ENCODE peak calls at places on chromosomes 6 and 20, in four cellular contexts. T, S, J and C are unnamed samples.

GRCh38 chr20:23142162-23143050 is 56.3 kb upstream of the CD93 start:
- DNase-seq in T (peak), S (no peak), J (no peak), C (no peak)

GRCh38 chr6:130760006-130760405 is 67.2 kb upstream of the SMLR1 start:
- DNase-seq in T (no peak), S (peak), J (peak), C (peak)

GRCh38 chr6:7628479-7628878 is 38.5 kb downstream of the SNRNP48 start:
- DNase-seq in T (no peak), S (peak), J (no peak), C (no peak)

GRCh38 chr6:19037607-19038006 is 650.5 kb downstream of the RNF144B start:
- DNase-seq in T (no peak), S (peak), J (no peak), C (no peak)

GRCh38 chr6:156416392-156416791 is 360.8 kb upstream of the ARID1B start:
- DNase-seq in T (no peak), S (no peak), J (no peak), C (no peak)

GRCh38 chr20:4894981-4895381 is 106.3 kb downstream of the SLC23A2 start:
- DNase-seq in T (no peak), S (no peak), J (peak), C (no peak)

GRCh38 chr6:140436023-140436811 is 1061.8 kb upstream of the CITED2 start:
- DNase-seq in T (no peak), S (peak), J (no peak), C (peak)

GRCh38 chr6:77457720-77458349 is 5.5 kb downstream of the HTR1B start:
- DNase-seq in T (peak), S (peak), J (peak), C (peak)

GRCh38 chr6:108157972-108158441 is 7.8 kb upstream of the NR2E1 start:
- DNase-seq in T (no peak), S (no peak), J (no peak), C (no peak)

GRCh38 chr6:37491830-37492208 is 7.9 kb downstream of the CCDC167 start:
- DNase-seq in T (peak), S (no peak), J (no peak), C (no peak)

GRCh38 chr20:6051505-6051904 is 2.4 kb downstream of the LRRN4 start:
- DNase-seq in T (no peak), S (peak), J (no peak), C (peak)

GRCh38 chr20:52031206-52031573 is 160.4 kb downstream of the ZFP64 start:
- DNase-seq in T (no peak), S (peak), J (no peak), C (no peak)

GRCh38 chr6:100078509-100078908 is 84.5 kb upstream of the MCHR2 start:
- DNase-seq in T (no peak), S (peak), J (peak), C (peak)

GRCh38 chr20:7994809-7995208 is 24.8 kb downstream of the TMX4 start:
- DNase-seq in T (no peak), S (no peak), J (no peak), C (no peak)

GRCh38 chr6:165658395-165659058 is 4.5 kb downstream of the PDE10A start:
- DNase-seq in T (no peak), S (no peak), J (no peak), C (no peak)

GRCh38 chr6:44480097-44480539 is 92.6 kb downstream of the CDC5L start:
- DNase-seq in T (no peak), S (peak), J (no peak), C (no peak)

GRCh38 chr6:23350752-23351453 is 775.1 kb upstream of the NRSN1 start:
- DNase-seq in T (no peak), S (no peak), J (no peak), C (no peak)

GRCh38 chr6:17470953-17471335 is 77.5 kb downstream of the CAP2 start:
- DNase-seq in T (no peak), S (peak), J (no peak), C (peak)
- TF ChIP-seq CTCF in T (peak), S (peak), J (no peak), C (no peak)

GRCh38 chr6:34714663-34715062 is 18.1 kb upstream of the ILRUN start:
- DNase-seq in T (no peak), S (no peak), J (no peak), C (peak)

GRCh38 chr6:34723203-34723602 is 26.6 kb upstream of the ILRUN start:
- DNase-seq in T (no peak), S (peak), J (no peak), C (peak)

GRCh38 chr6:34722451-34722850 is 25.9 kb upstream of the ILRUN start:
- DNase-seq in T (no peak), S (no peak), J (no peak), C (no peak)

GRCh38 chr6:34717466-34717865 is 20.9 kb upstream of the ILRUN start:
- DNase-seq in T (no peak), S (no peak), J (no peak), C (peak)

GRCh38 chr6:34718867-34719441 is 22.4 kb upstream of the ILRUN start:
- DNase-seq in T (no peak), S (no peak), J (no peak), C (peak)
- H3K4me3 ChIP-seq in T (no peak), S (no peak), J (no peak), C (no peak)

DNA sequence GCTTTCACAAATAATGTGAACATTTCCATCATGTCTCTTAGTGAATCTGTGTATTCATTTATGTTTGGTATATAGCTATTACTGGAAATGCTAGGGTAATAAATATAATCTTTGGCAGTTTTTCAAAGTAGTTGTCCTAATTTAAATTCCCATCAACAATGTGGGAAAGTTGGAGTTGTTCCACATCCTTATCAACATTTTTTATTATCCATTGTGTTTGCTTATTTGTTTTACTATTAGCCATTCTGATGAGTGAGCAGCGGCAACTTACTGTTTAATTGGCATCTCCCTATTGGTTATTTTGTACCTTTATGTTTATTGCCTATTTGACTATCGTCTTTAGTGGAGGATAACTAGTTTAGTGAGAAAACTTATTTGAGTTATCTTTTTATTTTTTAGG is 121.1 kb upstream of the CCN2 start:
- DNase-seq in T (no peak), S (no peak), J (no peak), C (no peak)
- TF ChIP-seq CTCF in T (no peak), S (no peak), J (no peak), C (no peak)

GRCh38 chr6:170285482-170285881 is 5.4 kb downstream of the DLL1 start:
- DNase-seq in T (peak), S (no peak), J (no peak), C (no peak)

GRCh38 chr6:170287371-170287876 is 3.5 kb downstream of the DLL1 start:
- DNase-seq in T (peak), S (no peak), J (no peak), C (no peak)

GRCh38 chr6:170288091-170288631 is 2.7 kb downstream of the DLL1 start:
- DNase-seq in T (peak), S (no peak), J (no peak), C (no peak)

GRCh38 chr6:170286246-170286933 is 4.5 kb downstream of the DLL1 start:
- DNase-seq in T (peak), S (no peak), J (no peak), C (peak)

DNA sequence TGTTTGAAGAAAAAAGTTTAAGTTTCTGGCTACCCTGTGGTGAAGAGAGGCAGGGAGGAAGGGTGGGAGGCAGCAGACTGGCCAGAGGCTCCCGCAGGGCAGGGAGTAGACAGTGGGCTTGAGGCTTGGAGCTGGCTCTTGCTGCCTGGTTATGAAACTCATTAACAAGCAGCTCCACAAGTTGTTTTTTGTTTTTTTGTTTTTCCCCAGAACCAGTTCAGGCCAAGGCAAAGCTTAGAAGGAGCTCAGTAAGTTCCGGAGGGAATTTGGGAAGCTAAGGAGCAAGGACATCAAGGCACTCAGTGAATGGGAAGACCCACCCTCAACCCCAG is 4.0 kb downstream of the DLL1 start:
- DNase-seq in T (no peak), S (no peak), J (no peak), C (no peak)
- H3K4me3 ChIP-seq in T (no peak), S (no peak), J (no peak), C (no peak)

GRCh38 chr20:31723282-31724078 is 812 bp upstream of the BCL2L1 start:
- DNase-seq in T (peak), S (peak), J (peak), C (peak)
- TF ChIP-seq CTCF in T (peak), S (peak), J (peak), C (peak)

DNA sequence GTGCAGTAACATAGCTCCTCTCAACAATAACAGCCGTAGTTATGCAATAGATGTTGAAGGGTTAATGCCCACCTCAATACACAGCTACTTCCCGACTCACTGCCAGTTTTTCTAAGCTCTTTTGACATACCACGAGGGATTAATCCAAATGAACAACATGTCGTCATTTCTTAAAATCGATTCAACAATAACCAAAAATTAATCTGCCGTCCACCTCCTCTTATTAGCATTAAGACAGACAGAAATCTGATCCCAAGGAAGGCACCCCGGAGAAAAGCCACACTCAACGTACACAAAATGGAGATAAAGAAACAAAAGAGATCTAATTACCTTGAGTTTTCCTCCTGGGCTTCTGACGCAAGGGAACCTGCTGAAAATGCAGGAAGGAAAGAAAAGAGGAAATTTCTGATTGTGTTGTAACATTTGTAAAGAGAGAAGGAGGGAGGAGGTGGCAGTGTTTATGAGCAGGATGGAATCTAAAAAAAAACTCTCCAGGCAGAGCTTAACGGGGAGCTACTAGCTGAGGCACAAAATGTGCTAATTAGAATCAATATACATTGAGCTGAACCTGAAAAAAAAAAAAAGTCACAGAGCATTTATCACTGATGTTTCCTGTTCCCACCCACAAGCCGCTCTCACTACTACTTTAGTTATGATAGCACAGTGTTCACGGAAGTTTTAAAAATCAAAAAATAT is 109.3 kb downstream of the IPCEF1 start:
- DNase-seq in T (no peak), S (no peak), J (no peak), C (no peak)
- H3K4me3 ChIP-seq in T (peak), S (no peak), J (no peak), C (no peak)

GRCh38 chr6:15247750-15248450 is 2.0 kb downstream of the JARID2 start:
- DNase-seq in T (peak), S (peak), J (peak), C (peak)
- TF ChIP-seq CTCF in T (no peak), S (no peak), J (peak), C (no peak)

DNA sequence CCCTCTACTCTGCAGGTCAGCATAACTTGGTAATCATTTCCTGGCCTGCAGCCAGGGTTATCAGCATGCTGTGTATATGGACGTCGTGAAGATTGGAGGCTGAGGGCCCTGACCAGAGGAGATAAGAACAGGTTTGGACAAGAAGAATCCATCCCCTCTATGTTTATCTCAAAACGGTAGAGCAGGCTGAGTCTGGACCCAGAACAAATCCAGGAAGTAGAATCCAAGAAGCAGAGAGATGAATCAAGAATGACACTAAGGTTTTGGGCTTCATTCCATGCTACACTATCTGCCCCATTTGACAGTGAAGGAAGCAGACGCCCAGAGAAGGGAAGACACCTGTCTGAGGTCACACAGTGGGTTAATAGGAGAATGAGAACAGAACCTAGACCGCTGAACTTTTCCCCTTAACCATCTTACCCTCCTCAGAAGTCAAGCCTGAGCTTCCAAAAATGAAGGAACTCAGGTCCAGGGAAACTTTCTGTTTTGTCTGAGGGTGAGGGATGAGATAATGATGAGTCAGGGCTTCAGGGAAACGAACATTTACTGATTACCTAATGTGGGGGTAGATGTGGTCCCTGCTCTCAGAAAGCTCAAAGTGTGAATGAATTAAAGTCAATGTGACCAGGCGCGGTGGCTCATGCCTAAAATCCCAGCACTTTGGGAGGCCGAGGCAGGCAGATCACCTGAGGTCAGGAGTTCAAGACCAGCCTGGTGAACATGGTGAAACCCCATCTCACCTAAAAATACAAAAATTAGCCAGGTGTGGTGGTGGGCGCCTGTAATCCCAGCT is 9.4 kb upstream of the COMMD7 start:
- DNase-seq in T (no peak), S (peak), J (no peak), C (peak)
- H3K4me3 ChIP-seq in T (no peak), S (peak), J (no peak), C (no peak)

DNA sequence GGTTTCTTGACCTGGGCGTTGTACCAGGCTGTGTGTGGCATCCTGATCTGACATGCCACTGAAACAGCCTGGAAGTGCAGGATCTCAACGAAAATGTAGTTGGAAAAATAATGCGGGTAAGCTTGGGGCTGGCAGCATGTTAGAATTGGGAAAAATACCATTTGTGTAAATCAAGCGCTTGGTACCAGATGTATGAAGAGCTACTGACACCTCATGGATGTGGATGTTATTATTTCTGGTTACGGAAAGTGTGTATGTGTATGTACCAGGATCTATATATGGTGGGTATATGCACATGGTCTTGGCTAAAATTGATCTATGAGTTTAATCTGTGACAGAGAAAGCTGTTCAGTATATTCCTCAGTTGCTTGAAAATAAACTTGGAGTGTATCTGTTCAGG is 22.7 kb downstream of the HIVEP1 start:
- DNase-seq in T (no peak), S (peak), J (no peak), C (no peak)
- TF ChIP-seq CTCF in T (no peak), S (peak), J (no peak), C (no peak)

DNA sequence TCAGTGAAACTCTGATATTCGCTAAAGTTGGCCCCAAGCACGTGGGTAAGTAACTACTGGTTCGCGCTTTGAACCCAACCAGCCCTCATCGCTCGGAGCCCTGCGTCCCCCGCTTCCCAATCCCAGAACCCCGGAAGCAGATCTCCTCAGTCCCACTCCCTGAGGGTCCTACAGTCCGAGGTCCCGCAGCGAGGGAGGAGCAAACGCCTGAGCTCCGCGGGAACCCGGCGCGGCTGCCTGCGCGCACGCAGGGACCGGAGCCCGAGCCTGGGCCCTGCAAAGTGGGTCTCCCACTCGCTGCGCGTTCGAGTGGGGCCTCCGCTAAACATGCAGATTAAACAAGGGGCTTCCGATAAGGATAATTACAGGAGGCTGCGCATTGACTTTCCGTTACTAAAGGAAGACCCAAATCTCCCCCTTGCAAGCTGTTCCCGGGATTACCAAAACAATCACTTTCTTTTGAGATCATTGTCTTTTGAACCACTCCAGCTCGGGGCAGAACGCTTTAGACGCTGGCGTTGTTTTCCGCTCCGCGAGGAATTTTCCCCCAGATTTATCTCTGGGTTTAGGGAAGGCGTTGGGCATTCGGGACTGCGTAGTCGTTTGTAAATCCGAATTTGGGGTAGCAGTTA is 1.3 kb upstream of the VSX1 start:
- DNase-seq in T (no peak), S (no peak), J (no peak), C (no peak)
- H3K4me3 ChIP-seq in T (no peak), S (no peak), J (no peak), C (no peak)